ENCODE peak calls at places on chromosomes 4 and X, in seven cellular contexts. X, Z, Y, M, S, E and V are unnamed samples.

GRCh38 chr4:157664726-157665125 is 444.2 kb downstream of the GRIA2 start:
- DNase-seq in E (no peak), M (no peak), Y (no peak), Z (peak), X (peak), S (no peak), V (no peak)

GRCh38 chr4:6761540-6762243 is 20.8 kb upstream of the KIAA0232 start:
- DNase-seq in X (no peak), S (no peak), Z (no peak), Y (no peak), M (no peak), E (no peak), V (no peak)

GRCh38 chr4:140096483-140096861 is 57.5 kb downstream of the MAML3 start:
- DNase-seq in E (no peak), S (no peak), Y (no peak), M (no peak), Z (no peak), X (no peak), V (no peak)

GRCh38 chr4:52552778-52553177 is 106.3 kb downstream of the USP46 start:
- DNase-seq in S (no peak), E (no peak), Z (no peak), Y (no peak), X (no peak), M (no peak), V (no peak)

GRCh38 chrX:18353931-18354368 is 538 bp downstream of the SCML2 start:
- DNase-seq in Z (no peak), E (no peak), Y (no peak), X (no peak), M (no peak), S (peak), V (no peak)

GRCh38 chr4:140305053-140305452 is 68.4 kb upstream of the SCOC start:
- DNase-seq in X (no peak), Y (no peak), Z (peak), M (no peak), S (no peak), E (no peak), V (no peak)

GRCh38 chr4:2469192-2469984 is 482 bp downstream of the RNF4 start:
- DNase-seq in Y (no peak), E (no peak), S (peak), M (no peak), Z (no peak), X (no peak), V (peak)

GRCh38 chr4:186486172-186486571 is 69.2 kb downstream of the MTNR1A start:
- DNase-seq in Z (no peak), M (no peak), Y (no peak), E (no peak), S (no peak), X (no peak), V (no peak)

GRCh38 chr4:44146516-44146915 is 302.1 kb downstream of the KCTD8 start:
- DNase-seq in S (no peak), Y (no peak), E (no peak), M (no peak), X (no peak), Z (no peak), V (no peak)

GRCh38 chrX:78979789-78980464 is 34.7 kb downstream of the P2RY10 start:
- DNase-seq in E (no peak), Z (no peak), X (no peak), M (no peak), Y (no peak), S (no peak), V (no peak)

GRCh38 chr4:3766791-3767561 is 791 bp downstream of the ADRA2C start:
- DNase-seq in E (no peak), X (no peak), Y (no peak), M (no peak), Z (no peak), S (peak), V (no peak)

GRCh38 chr4:165454426-165454825 is 75.6 kb downstream of the CPE start:
- DNase-seq in Z (no peak), X (no peak), M (no peak), Y (no peak), S (no peak), E (no peak), V (no peak)

GRCh38 chrX:41148553-41148952 is 63.3 kb downstream of the USP9X start:
- DNase-seq in X (no peak), Y (no peak), E (peak), M (peak), Z (peak), S (no peak), V (no peak)

GRCh38 chr4:98692411-98692810 is 34.0 kb upstream of the TSPAN5 start:
- DNase-seq in S (no peak), E (no peak), Y (no peak), Z (no peak), M (no peak), X (no peak), V (no peak)

GRCh38 chrX:16138108-16138427 is 14.7 kb downstream of the GRPR start:
- DNase-seq in M (no peak), E (no peak), Y (no peak), Z (peak), S (no peak), X (no peak), V (no peak)
- TF ChIP-seq CTCF in M (no peak), E (peak), Y (no peak), Z (peak), S (peak), X (peak), V (no peak)

DNA sequence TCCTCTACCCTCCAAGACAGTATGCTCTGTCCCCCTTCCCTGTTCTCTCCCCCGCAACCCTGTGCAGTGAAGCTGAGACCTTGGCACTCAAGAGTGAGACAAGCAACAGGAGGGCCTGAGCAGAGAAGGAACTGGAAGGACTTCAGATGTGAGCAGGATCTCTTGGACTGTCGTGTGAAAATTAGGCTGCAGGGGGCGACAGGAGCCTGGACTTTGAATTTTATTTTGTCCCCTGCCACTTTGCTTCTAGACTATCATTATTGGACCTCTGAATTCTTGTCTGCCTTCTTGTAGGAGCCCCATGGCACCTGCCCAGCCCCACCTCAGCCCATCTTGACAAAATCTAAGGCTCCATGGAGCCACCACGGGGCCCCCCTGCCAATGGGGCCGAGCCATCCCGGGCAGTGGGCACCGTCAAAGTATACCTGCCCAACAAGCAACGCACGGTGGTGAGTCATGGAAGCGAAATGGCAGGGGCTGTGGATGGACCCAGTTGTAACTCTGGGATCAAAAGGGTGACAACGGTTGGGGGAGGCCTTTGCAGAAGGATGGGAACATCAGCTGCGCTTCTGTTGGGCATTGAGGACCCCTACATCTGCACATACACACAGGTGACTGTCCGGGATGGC is 1.7 kb downstream of the ARAF start:
- DNase-seq in M (no peak), Z (peak), S (no peak), Y (peak), E (no peak), X (no peak), V (no peak)
- TF ChIP-seq CTCF in M (peak), Z (peak), S (peak), Y (peak), E (peak), X (peak), V (peak)

DNA sequence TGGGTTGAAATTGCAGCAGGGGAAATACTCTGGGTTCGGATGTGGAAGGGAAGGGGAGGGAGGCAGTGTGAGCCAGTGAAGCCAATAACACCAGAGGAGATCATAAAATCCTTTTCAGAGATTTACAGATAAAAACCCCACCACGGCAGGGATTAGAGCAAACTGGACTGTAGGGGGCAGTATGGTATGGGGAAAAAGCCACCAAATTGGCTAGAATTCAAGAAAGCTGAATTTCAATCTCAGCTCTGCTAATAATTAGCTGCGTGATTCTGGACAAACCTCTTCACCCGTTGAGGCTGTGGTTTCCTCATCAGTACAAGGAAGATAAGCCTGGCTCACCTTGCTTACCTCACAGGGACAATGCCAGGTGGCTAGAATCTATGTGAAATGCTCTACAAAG is 108.1 kb downstream of the ATG4A start:
- DNase-seq in X (no peak), Z (peak), S (no peak), E (no peak), Y (no peak), M (no peak), V (no peak)
- TF ChIP-seq CTCF in X (peak), Z (peak), S (peak), E (peak), Y (peak), M (no peak), V (no peak)

GRCh38 chr4:55184600-55185523 is 59.5 kb upstream of the KDR start:
- DNase-seq in S (peak), Y (no peak), X (no peak), M (peak), E (no peak), Z (peak), V (no peak)
- TF ChIP-seq CTCF in S (peak), Y (no peak), X (peak), M (no peak), E (peak), Z (no peak), V (no peak)